ENCODE peak calls at places on chromosomes 12 and 14, in seven cellular contexts. T, E, L, B, Y, S and U are unnamed samples.

GRCh38 chr12:132275110-132275531 is 54.3 kb downstream of the GALNT9 start:
- DNase-seq in E (no peak), T (peak), Y (peak), L (peak), B (peak), S (peak), U (peak)

GRCh38 chr14:90378249-90378648 is 18.6 kb upstream of the CALM1 start:
- DNase-seq in L (no peak), B (no peak), S (no peak), E (no peak), T (no peak), Y (no peak), U (no peak)

GRCh38 chr14:65750906-65751305 is 338.4 kb downstream of the FUT8 start:
- DNase-seq in Y (no peak), S (no peak), E (no peak), T (no peak), B (no peak), L (no peak), U (no peak)

GRCh38 chr14:32934891-32935633 is 3.6 kb upstream of the NPAS3 start:
- DNase-seq in Y (no peak), B (no peak), S (no peak), T (no peak), L (peak), E (no peak), U (no peak)

GRCh38 chr12:66164349-66164821 is 5.4 kb downstream of the TMBIM4 start:
- DNase-seq in Y (no peak), B (no peak), E (no peak), T (no peak), L (no peak), S (no peak), U (peak)

GRCh38 chr12:27624586-27624985 is 71.7 kb upstream of the REP15 start:
- DNase-seq in E (no peak), Y (no peak), B (no peak), S (no peak), L (no peak), T (no peak), U (no peak)

GRCh38 chr14:64614992-64615391 is 65.2 kb downstream of the PPP1R36 start:
- DNase-seq in S (no peak), L (no peak), Y (no peak), E (no peak), T (no peak), B (no peak), U (no peak)

GRCh38 chr12:50763637-50764115 is at the start of gene ATF1:
- DNase-seq in B (peak), S (peak), E (peak), Y (peak), L (peak), T (peak), U (peak)

GRCh38 chr12:3132636-3133409 is 55.6 kb downstream of the TSPAN9 start:
- DNase-seq in S (no peak), L (peak), B (no peak), Y (peak), E (no peak), T (no peak), U (no peak)

GRCh38 chr14:103561381-103562134 is 899 bp downstream of the BAG5 start:
- DNase-seq in Y (peak), L (no peak), B (peak), S (no peak), E (no peak), T (no peak), U (peak)

GRCh38 chr14:61701946-61702345 is 6.6 kb downstream of the HIF1A start:
- DNase-seq in Y (no peak), B (no peak), E (no peak), S (no peak), T (no peak), L (no peak), U (no peak)

GRCh38 chr12:103571286-103571685 is 15.8 kb upstream of the STAB2 start:
- DNase-seq in B (peak), Y (peak), T (no peak), L (peak), S (peak), E (no peak), U (no peak)

GRCh38 chr12:98385636-98386035 is 129.8 kb upstream of the TMPO start:
- DNase-seq in B (no peak), L (no peak), T (no peak), Y (no peak), S (no peak), E (no peak), U (no peak)

GRCh38 chr12:93208011-93208410 is 169.7 kb upstream of the NUDT4 start:
- DNase-seq in L (no peak), S (no peak), B (no peak), Y (no peak), T (no peak), E (no peak), U (no peak)

GRCh38 chr14:61625171-61625570 is 70.1 kb upstream of the HIF1A start:
- DNase-seq in B (peak), Y (no peak), S (no peak), T (no peak), L (no peak), E (no peak), U (no peak)

GRCh38 chr14:100441271-100441947 is 118.3 kb downstream of the SLC25A47 start:
- DNase-seq in Y (no peak), T (peak), E (no peak), S (no peak), B (no peak), L (peak), U (no peak)

GRCh38 chr12:95880895-95881294 is 22.1 kb downstream of the SNRPF start:
- DNase-seq in Y (no peak), B (no peak), L (no peak), S (no peak), T (no peak), E (no peak), U (no peak)

GRCh38 chr12:95882080-95882479 is 23.3 kb downstream of the SNRPF start:
- DNase-seq in T (no peak), Y (no peak), B (no peak), L (no peak), S (no peak), E (no peak), U (no peak)

GRCh38 chr12:95884998-95885397 is 26.2 kb downstream of the SNRPF start:
- DNase-seq in L (no peak), Y (no peak), S (no peak), T (no peak), E (no peak), B (peak), U (peak)

GRCh38 chr12:95882873-95883272 is 24.1 kb downstream of the SNRPF start:
- DNase-seq in S (no peak), T (no peak), L (no peak), B (peak), Y (no peak), E (no peak), U (no peak)

GRCh38 chr12:95881331-95881955 is 22.7 kb downstream of the SNRPF start:
- DNase-seq in T (no peak), S (no peak), Y (no peak), B (no peak), E (no peak), L (no peak), U (no peak)
- TF ChIP-seq JUND in T (no peak), S (no peak), Y (no peak), B (no peak), E (no peak), L (no peak), U (no peak)

GRCh38 chr12:117450186-117450585 is 88.8 kb upstream of the NOS1 start:
- DNase-seq in S (no peak), L (no peak), B (no peak), T (no peak), E (no peak), Y (peak), U (no peak)
- TF ChIP-seq JUND in S (no peak), L (no peak), B (no peak), T (no peak), E (no peak), Y (no peak), U (no peak)

GRCh38 chr12:32864731-32865130 is 31.8 kb downstream of the PKP2 start:
- DNase-seq in S (no peak), T (no peak), L (no peak), Y (no peak), E (no peak), B (no peak), U (no peak)

GRCh38 chr12:32874083-32874482 is 22.5 kb downstream of the PKP2 start:
- DNase-seq in T (no peak), B (no peak), S (no peak), E (no peak), Y (no peak), L (no peak), U (no peak)

GRCh38 chr12:32870716-32871115 is 25.9 kb downstream of the PKP2 start:
- DNase-seq in S (no peak), B (no peak), L (no peak), T (no peak), E (no peak), Y (no peak), U (no peak)

GRCh38 chr12:32863128-32863527 is 33.4 kb downstream of the PKP2 start:
- DNase-seq in E (no peak), T (no peak), Y (no peak), B (no peak), S (no peak), L (no peak), U (no peak)

GRCh38 chr12:32868885-32869284 is 27.7 kb downstream of the PKP2 start:
- DNase-seq in B (no peak), T (no peak), E (no peak), S (no peak), Y (no peak), L (no peak), U (no peak)
- TF ChIP-seq JUND in B (no peak), T (no peak), E (no peak), S (no peak), Y (no peak), L (no peak), U (no peak)

GRCh38 chr12:54049164-54049563 is 4.5 kb upstream of the HOXC4 start:
- DNase-seq in E (no peak), L (no peak), T (no peak), B (no peak), Y (no peak), S (no peak), U (no peak)

GRCh38 chr12:54047160-54047963 is 6.3 kb upstream of the HOXC4 start:
- DNase-seq in B (no peak), L (no peak), S (no peak), E (no peak), T (no peak), Y (no peak), U (no peak)

GRCh38 chr12:54046809-54047159 is 6.9 kb upstream of the HOXC4 start:
- DNase-seq in S (no peak), L (no peak), T (no peak), B (no peak), E (no peak), Y (no peak), U (no peak)

GRCh38 chr12:54048694-54049093 is 4.9 kb upstream of the HOXC4 start:
- DNase-seq in S (no peak), E (no peak), T (no peak), L (no peak), Y (no peak), B (no peak), U (no peak)

DNA sequence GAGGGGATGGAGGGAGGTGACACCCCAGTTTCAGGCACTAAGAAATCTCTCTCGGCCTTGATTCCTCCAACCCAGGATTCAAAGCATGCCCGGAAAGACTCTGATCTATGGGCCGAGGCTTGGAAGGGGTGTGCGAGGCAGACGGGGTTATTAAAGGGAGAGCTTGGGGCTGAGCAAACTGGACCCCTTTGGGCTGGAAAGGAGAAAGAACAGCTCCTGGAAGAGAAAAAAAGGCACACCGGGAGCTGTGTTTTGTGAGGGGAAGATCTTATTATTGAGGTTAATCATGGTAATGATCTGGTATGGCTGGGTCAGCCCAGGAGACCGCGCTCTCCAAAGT is 5.7 kb upstream of the HOXC4 start:
- DNase-seq in B (no peak), T (no peak), E (no peak), L (no peak), Y (no peak), S (no peak), U (no peak)
- TF ChIP-seq JUND in B (no peak), T (no peak), E (no peak), L (no peak), Y (no peak), S (no peak), U (no peak)

DNA sequence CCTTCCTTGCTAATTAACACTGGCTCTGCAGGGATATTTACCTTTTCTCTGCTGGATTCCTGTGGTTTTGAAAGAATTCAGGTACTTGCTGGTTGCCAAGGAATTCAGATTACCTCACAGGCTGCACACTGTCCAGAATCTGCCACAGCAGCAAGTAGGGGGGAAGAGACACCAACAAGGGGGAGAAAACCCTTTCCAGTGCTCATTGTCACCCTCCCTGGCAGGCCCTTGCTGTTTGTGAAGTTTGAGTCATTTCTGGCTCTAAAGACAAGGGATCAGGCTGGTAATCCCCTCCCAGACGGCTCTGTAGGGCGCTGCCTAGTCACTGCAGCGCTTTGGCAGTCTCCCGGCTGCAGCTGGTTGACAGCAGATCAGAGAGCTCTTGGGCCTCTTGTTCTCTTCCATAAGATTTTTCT is 50.8 kb downstream of the TTLL5 start:
- DNase-seq in B (peak), S (peak), E (peak), T (no peak), Y (no peak), L (peak), U (peak)
- TF ChIP-seq JUND in B (no peak), S (no peak), E (no peak), T (no peak), Y (peak), L (no peak), U (peak)

GRCh38 chr12:77190022-77190421 is 124.7 kb upstream of the E2F7 start:
- DNase-seq in T (no peak), S (no peak), E (no peak), Y (no peak), L (no peak), B (no peak), U (no peak)
- TF ChIP-seq JUND in T (no peak), S (no peak), E (no peak), Y (peak), L (no peak), B (no peak), U (no peak)